ENCODE peak calls at places on chromosomes 13 and 19, in eight cellular contexts. H, Q, U, O, X, J, C and Y are unnamed samples.

GRCh38 chr19:47901370-47901769 is 15.3 kb upstream of the SULT2A1 start:
- DNase-seq in U (no peak), J (no peak), X (no peak), C (no peak), O (no peak), H (no peak), Q (no peak), Y (no peak)

GRCh38 chr13:24304620-24305019 is 4.8 kb upstream of the C1QTNF9 start:
- DNase-seq in Q (no peak), U (no peak), J (no peak), O (no peak), H (no peak), C (no peak), X (no peak), Y (no peak)

GRCh38 chr19:18780631-18781030 is 10.5 kb downstream of the COMP start:
- DNase-seq in U (no peak), O (no peak), H (no peak), X (no peak), J (no peak), Q (no peak), C (no peak), Y (no peak)

GRCh38 chr13:97855570-97855970 is 97.9 kb upstream of the IPO5 start:
- DNase-seq in H (peak), C (peak), U (no peak), X (peak), O (peak), Q (peak), J (no peak), Y (peak)

GRCh38 chr19:1177322-1178114 is 3.5 kb upstream of the SBNO2 start:
- DNase-seq in J (no peak), H (peak), U (no peak), X (no peak), O (no peak), Q (no peak), C (no peak), Y (no peak)

GRCh38 chr13:97810152-97810551 is 143.3 kb upstream of the IPO5 start:
- DNase-seq in X (peak), O (no peak), Q (no peak), J (no peak), U (no peak), C (peak), H (no peak), Y (no peak)

GRCh38 chr13:90545070-90545840 is 802.2 kb upstream of the MIR17HG start:
- DNase-seq in H (no peak), U (no peak), J (no peak), X (no peak), C (no peak), Q (no peak), O (no peak), Y (no peak)

GRCh38 chr13:111925146-111925875 is 141.6 kb upstream of the SOX1 start:
- DNase-seq in C (no peak), X (no peak), H (no peak), O (no peak), U (peak), J (peak), Q (no peak), Y (no peak)

GRCh38 chr13:67383358-67383757 is 153.2 kb upstream of the PCDH9 start:
- DNase-seq in H (no peak), X (no peak), U (no peak), O (no peak), C (no peak), J (no peak), Q (no peak), Y (no peak)

GRCh38 chr13:99985886-99986527 is 4.4 kb downstream of the ZIC2 start:
- DNase-seq in Q (no peak), X (no peak), U (no peak), O (peak), J (no peak), C (peak), H (no peak), Y (no peak)

GRCh38 chr13:52348983-52349780 is 56.8 kb downstream of the THSD1 start:
- DNase-seq in U (no peak), O (no peak), X (no peak), Q (no peak), C (no peak), H (peak), J (no peak), Y (no peak)

GRCh38 chr19:38043649-38044144 is 136.7 kb downstream of the SIPA1L3 start:
- DNase-seq in H (no peak), U (no peak), J (no peak), X (no peak), Q (no peak), C (no peak), O (no peak), Y (no peak)

GRCh38 chr19:49638360-49638759 is 1.6 kb downstream of the RRAS start:
- DNase-seq in C (no peak), X (no peak), Q (peak), O (no peak), U (no peak), H (peak), J (no peak), Y (no peak)

GRCh38 chr13:26872444-26873173 is 112.0 kb upstream of the GPR12 start:
- DNase-seq in H (peak), U (no peak), X (no peak), C (peak), Q (peak), J (peak), O (no peak), Y (no peak)

GRCh38 chr19:27736225-27736624 is 1476.7 kb downstream of the UQCRFS1 start:
- DNase-seq in U (no peak), O (no peak), X (no peak), Q (no peak), C (no peak), J (no peak), H (no peak), Y (no peak)

GRCh38 chr13:23020246-23020843 is 160.4 kb upstream of the SGCG start:
- DNase-seq in O (no peak), C (peak), Q (peak), U (no peak), J (peak), H (peak), X (peak), Y (peak)

GRCh38 chr13:26965976-26966375 is 205.4 kb upstream of the GPR12 start:
- DNase-seq in X (no peak), C (no peak), J (peak), O (no peak), U (no peak), Q (no peak), H (no peak), Y (peak)

GRCh38 chr13:85828094-85828684 is 29.0 kb upstream of the SLITRK6 start:
- DNase-seq in U (no peak), Q (no peak), H (peak), O (no peak), X (no peak), C (peak), J (no peak), Y (no peak)

GRCh38 chr13:30797847-30798246 is 62.5 kb downstream of the ALOX5AP start:
- DNase-seq in X (no peak), C (no peak), U (no peak), Q (no peak), O (no peak), H (no peak), J (no peak), Y (no peak)

GRCh38 chr13:27973956-27974662 is 5.0 kb upstream of the CDX2 start:
- DNase-seq in C (peak), H (no peak), J (peak), U (peak), Q (no peak), X (no peak), O (peak), Y (no peak)

GRCh38 chr19:4910594-4911273 is 1.4 kb downstream of the UHRF1 start:
- DNase-seq in O (no peak), Q (peak), C (peak), X (peak), U (no peak), J (no peak), H (no peak), Y (peak)

GRCh38 chr13:101149735-101150380 is 266.4 kb downstream of the NALCN start:
- DNase-seq in H (peak), X (no peak), U (no peak), C (peak), Q (no peak), O (no peak), J (no peak), Y (no peak)

GRCh38 chr19:48928164-48929005 is 5.1 kb upstream of the DHDH start:
- DNase-seq in O (no peak), X (no peak), C (no peak), U (no peak), Q (no peak), J (peak), H (no peak), Y (no peak)

GRCh38 chr13:54241719-54242118 is 1213.1 kb downstream of the OLFM4 start:
- DNase-seq in C (no peak), X (peak), J (no peak), H (no peak), U (no peak), O (no peak), Q (no peak), Y (no peak)

GRCh38 chr13:75308222-75308621 is 173.7 kb downstream of the TBC1D4 start:
- DNase-seq in C (no peak), U (no peak), J (no peak), H (no peak), X (no peak), Q (no peak), O (no peak), Y (no peak)

GRCh38 chr19:1206063-1206732 is 620 bp downstream of the STK11 start:
- DNase-seq in C (peak), Q (no peak), O (no peak), X (no peak), U (no peak), H (no peak), J (no peak), Y (no peak)

GRCh38 chr13:111338841-111339240 is 18.4 kb downstream of the TEX29 start:
- DNase-seq in Q (no peak), X (no peak), C (no peak), H (no peak), J (no peak), U (no peak), O (peak), Y (no peak)

GRCh38 chr19:17336872-17337674 is at the start of gene GTPBP3:
- DNase-seq in J (peak), U (peak), X (peak), Q (peak), H (peak), C (peak), O (peak), Y (peak)

GRCh38 chr19:16978156-16978555 is 48.5 kb downstream of the CPAMD8 start:
- DNase-seq in Q (no peak), X (no peak), O (no peak), H (no peak), J (no peak), U (no peak), C (no peak), Y (no peak)

DNA sequence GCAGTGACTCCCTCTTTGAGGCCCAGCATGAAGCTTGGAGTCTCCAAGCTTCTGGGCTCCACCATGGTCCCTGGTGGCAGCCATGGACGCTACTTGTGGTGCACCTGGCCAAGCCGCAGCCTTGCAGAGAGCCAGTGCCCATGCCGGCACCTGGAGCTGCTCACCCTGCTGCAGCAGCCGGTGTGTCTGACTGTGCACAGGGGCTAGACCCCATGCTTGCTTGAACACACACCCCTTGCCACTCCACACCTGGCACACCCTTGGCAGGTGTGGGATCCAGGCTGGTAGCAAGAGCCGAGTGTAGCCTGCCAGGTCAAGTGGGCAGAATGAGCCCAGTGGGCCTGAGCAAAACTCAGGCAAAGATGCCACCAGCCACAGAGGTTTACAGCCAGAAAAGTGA is 18.6 kb upstream of the MLLT1 start:
- DNase-seq in U (no peak), Q (no peak), H (no peak), X (no peak), C (no peak), J (no peak), O (no peak), Y (no peak)
- TF ChIP-seq EP300 in U (no peak), Q (no peak), H (no peak), X (no peak), C (no peak), J (no peak), O (no peak), Y (no peak)

GRCh38 chr19:8105471-8105870 is 43.9 kb downstream of the FBN3 start:
- DNase-seq in H (no peak), X (no peak), O (no peak), J (no peak), C (no peak), U (no peak), Q (no peak), Y (no peak)
- TF ChIP-seq CTCF in H (no peak), X (no peak), O (no peak), J (no peak), C (no peak), U (no peak), Q (no peak), Y (no peak)

GRCh38 chr19:34359954-34360315 is 5.1 kb upstream of the GPI start:
- DNase-seq in Q (no peak), X (no peak), C (no peak), H (no peak), U (no peak), J (no peak), O (no peak), Y (no peak)
- H3K4me3 ChIP-seq in Q (no peak), X (no peak), C (peak), H (peak), U (peak), J (peak), O (peak), Y (peak)

DNA sequence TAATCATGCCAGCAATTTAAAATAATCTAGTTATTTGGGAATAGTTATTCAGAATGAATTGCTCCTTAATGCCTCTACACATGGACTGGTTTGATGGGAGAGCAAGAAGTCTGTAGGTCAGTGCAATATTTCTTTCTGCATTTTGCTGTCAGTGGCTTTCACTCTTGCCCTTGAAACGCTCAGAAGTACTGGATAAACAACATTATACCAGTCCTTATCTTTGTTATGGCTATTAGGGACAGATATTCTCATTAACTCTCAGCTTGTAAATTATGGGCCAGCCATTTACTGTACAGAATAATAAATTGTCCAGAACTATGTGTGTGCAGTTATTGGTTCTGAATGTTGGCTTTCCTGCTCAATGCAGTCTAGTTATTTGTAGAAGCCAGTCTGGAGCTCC is 224.4 kb downstream of the OXGR1 start:
- DNase-seq in Q (no peak), X (no peak), J (no peak), H (no peak), O (no peak), U (no peak), C (peak), Y (no peak)
- TF ChIP-seq EP300 in Q (no peak), X (no peak), J (no peak), H (no peak), O (no peak), U (no peak), C (peak), Y (no peak)

GRCh38 chr19:51131780-51132680 is 7.3 kb downstream of the SIGLEC9 start:
- DNase-seq in O (no peak), J (peak), C (peak), Q (peak), U (peak), X (peak), H (no peak), Y (peak)
- TF ChIP-seq CTCF in O (no peak), J (no peak), C (peak), Q (no peak), U (no peak), X (no peak), H (no peak), Y (peak)

GRCh38 chr19:54158812-54159351 is 639 bp downstream of the LENG1 start:
- DNase-seq in C (no peak), U (no peak), X (no peak), J (no peak), H (peak), Q (no peak), O (no peak), Y (no peak)

GRCh38 chr19:54160182-54160811 is 776 bp upstream of the LENG1 start:
- DNase-seq in C (no peak), X (no peak), J (no peak), O (no peak), U (no peak), H (peak), Q (no peak), Y (peak)

GRCh38 chr19:54160948-54161347 is 1.4 kb upstream of the LENG1 start:
- DNase-seq in U (no peak), C (no peak), H (no peak), X (no peak), J (no peak), Q (no peak), O (no peak), Y (peak)

GRCh38 chr19:54156953-54157352 is 2.6 kb downstream of the LENG1 start:
- DNase-seq in C (no peak), X (no peak), H (no peak), J (no peak), O (no peak), Q (no peak), U (no peak), Y (no peak)

DNA sequence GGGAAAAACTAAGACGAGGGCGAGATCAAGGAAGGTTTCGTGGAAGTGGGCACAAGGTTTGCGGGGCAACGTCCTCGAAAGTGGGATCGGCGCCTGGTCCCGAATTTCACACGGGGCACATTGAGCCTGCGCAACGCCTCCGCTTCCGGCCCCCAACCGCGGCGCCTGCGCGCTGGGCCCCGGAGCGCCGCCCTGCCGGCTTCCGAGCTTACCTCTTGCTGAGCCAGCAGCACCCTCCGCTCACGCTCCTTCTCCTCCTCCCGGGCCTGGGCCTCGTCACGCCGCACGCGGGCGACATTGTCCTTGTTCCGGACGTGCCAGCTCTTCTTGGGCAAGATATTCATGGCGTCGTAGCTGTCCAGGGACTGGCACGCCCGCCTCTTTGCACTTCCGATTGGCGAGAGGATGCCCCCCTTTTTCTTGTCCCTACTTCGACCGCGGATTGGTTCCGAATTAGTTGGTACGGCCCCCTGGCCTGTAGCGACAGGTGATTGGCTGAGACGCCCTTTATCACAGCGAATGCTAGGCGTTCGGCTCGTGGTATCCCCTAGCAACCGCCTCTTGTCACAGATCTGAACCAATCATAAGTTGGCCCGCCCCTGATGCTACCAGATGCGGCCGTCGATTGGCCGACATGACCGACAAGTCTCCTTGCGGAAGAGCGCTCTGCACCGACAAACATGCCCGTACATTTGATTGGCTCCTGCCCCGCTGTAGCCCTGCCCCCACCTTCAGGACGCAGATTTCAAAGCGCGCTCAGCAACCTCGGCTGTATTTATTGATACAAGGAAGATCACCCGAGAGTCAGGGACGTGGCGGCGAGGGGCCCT is at the start of gene LENG1:
- DNase-seq in C (peak), O (peak), U (peak), Q (peak), X (peak), H (peak), J (peak), Y (peak)
- H3K4me3 ChIP-seq in C (peak), O (peak), U (peak), Q (peak), X (peak), H (peak), J (peak), Y (peak)

DNA sequence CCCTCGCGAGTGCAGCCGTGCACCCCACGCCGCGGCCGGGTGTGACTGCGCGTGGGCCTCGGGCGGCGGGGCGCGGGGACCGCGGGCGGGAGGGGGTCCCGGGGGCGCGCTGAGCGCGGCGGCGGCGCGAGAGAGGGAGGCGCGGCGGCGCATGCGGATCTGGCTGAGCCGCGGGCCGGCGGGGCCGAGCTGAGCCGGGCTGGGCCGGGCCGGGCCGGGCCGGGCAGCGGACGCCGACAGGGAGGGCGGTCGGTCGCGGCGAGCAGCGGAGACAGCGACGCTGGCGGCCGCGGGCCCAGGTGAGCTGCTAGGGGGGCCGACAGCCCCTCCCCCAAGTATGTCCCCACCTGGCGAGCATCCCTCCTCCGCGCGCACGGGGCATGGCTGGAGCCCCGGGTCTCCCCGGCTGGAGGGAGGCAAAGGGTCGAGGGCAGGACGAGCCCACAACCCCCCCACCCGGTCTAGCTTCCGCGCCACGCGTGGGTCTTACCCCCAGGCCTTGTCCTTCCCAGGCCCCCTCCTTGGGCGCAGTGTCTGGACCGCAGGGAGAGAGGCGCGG is 285 bp downstream of the SPTBN4 start:
- DNase-seq in U (no peak), H (no peak), O (no peak), Q (no peak), X (no peak), J (no peak), C (peak), Y (peak)
- TF ChIP-seq EP300 in U (no peak), H (no peak), O (no peak), Q (no peak), X (no peak), J (no peak), C (no peak), Y (no peak)